ENCODE peak calls at places on chromosome 15, in nine cellular contexts. K is NCI-H69, J is A673, W is H9, O is foreskin fibroblast, S is H4, P is GM06990, B is HepG2, E is uterus. N is an unnamed sample.
A peak's percentile ranks its signal among the peaks of the same experiment; 100 is the strongest.

GRCh38 chr15:50353251-50353998 is 1.6 kb downstream of the GABPB1 start:
- DNase-seq in K (no peak), J (no peak), W (no peak), O (peak; percentile 84), S (peak; percentile 44), P (peak; percentile 30), B (no peak), E (no peak), N (no peak)

GRCh38 chr15:75694241-75695182 is 18.1 kb downstream of the CSPG4 start:
- DNase-seq in K (peak; percentile 49), J (peak; percentile 62), W (peak; percentile 74), O (peak; percentile 99), S (peak; percentile 86), P (peak; percentile 57), B (peak; percentile 35), E (peak; percentile 90), N (no peak)

GRCh38 chr15:32683231-32683630 is 34.6 kb upstream of the GREM1 start:
- DNase-seq in K (no peak), J (no peak), W (no peak), O (peak; percentile 28), S (no peak), P (no peak), B (no peak), E (no peak), N (no peak)

GRCh38 chr15:65611888-65612615 is 1.1 kb upstream of the INTS14 start:
- DNase-seq in K (peak; percentile 31), J (no peak), W (no peak), O (peak; percentile 10), S (no peak), P (no peak), B (peak; percentile 47), E (no peak), N (no peak)

GRCh38 chr15:88269371-88270062 is 13.0 kb upstream of the NTRK3 start:
- DNase-seq in K (no peak), J (no peak), W (no peak), O (no peak), S (no peak), P (no peak), B (no peak), E (no peak), N (no peak)

GRCh38 chr15:34217587-34218225 is 7.1 kb upstream of the EMC4 start:
- DNase-seq in K (no peak), J (peak; percentile 21), W (no peak), O (peak; percentile 60), S (peak; percentile 18), P (no peak), B (no peak), E (no peak), N (no peak)

GRCh38 chr15:42800731-42801474 is 64.0 kb upstream of the CDAN1 start:
- DNase-seq in K (no peak), J (no peak), W (peak; percentile 59), O (no peak), S (no peak), P (no peak), B (peak; percentile 12), E (no peak), N (no peak)

GRCh38 chr15:42836251-42836650 is 84.3 kb downstream of the TTBK2 start:
- DNase-seq in K (no peak), J (no peak), W (no peak), O (peak; percentile 10), S (no peak), P (no peak), B (no peak), E (no peak), N (no peak)

GRCh38 chr15:65326109-65326508 is 21.6 kb downstream of the RNU5B-1 start:
- DNase-seq in K (peak; percentile 80), J (no peak), W (peak; percentile 69), O (peak; percentile 14), S (no peak), P (no peak), B (no peak), E (peak; percentile 34), N (no peak)

GRCh38 chr15:51759557-51760070 is 8.2 kb downstream of the TMOD2 start:
- DNase-seq in K (peak; percentile 75), J (peak; percentile 13), W (peak; percentile 48), O (peak; percentile 95), S (peak; percentile 75), P (no peak), B (peak; percentile 6), E (peak; percentile 73), N (no peak)

GRCh38 chr15:77282333-77282732 is 137.6 kb downstream of the PEAK1 start:
- DNase-seq in K (no peak), J (no peak), W (peak; percentile 31), O (peak; percentile 85), S (no peak), P (no peak), B (peak; percentile 83), E (peak; percentile 17), N (no peak)

GRCh38 chr15:88061452-88061851 is 195.1 kb downstream of the NTRK3 start:
- DNase-seq in K (no peak), J (no peak), W (no peak), O (no peak), S (no peak), P (no peak), B (no peak), E (no peak), N (no peak)

GRCh38 chr15:88012233-88012632 is 244.3 kb downstream of the NTRK3 start:
- DNase-seq in K (no peak), J (no peak), W (no peak), O (no peak), S (no peak), P (no peak), B (no peak), E (peak; percentile 28), N (no peak)

GRCh38 chr15:98703291-98703690 is 55.0 kb downstream of the IGF1R start:
- DNase-seq in K (no peak), J (no peak), W (no peak), O (no peak), S (no peak), P (no peak), B (no peak), E (no peak), N (no peak)

GRCh38 chr15:44738340-44738984 is 2.1 kb downstream of the TRIM69 start:
- DNase-seq in K (peak; percentile 69), J (peak; percentile 85), W (no peak), O (peak; percentile 70), S (peak; percentile 21), P (no peak), B (peak; percentile 47), E (no peak), N (no peak)

GRCh38 chr15:67116742-67117141 is 51.3 kb downstream of the SMAD3 start:
- DNase-seq in K (no peak), J (no peak), W (no peak), O (peak; percentile 18), S (no peak), P (no peak), B (peak; percentile 37), E (no peak), N (no peak)

GRCh38 chr15:90902996-90903732 is at the start of gene MAN2A2:
- DNase-seq in K (peak; percentile 64), J (peak; percentile 80), W (no peak), O (peak; percentile 76), S (no peak), P (peak; percentile 84), B (peak; percentile 15), E (peak; percentile 44), N (peak; percentile 76)

GRCh38 chr15:48703544-48703943 is 58.0 kb upstream of the FBN1 start:
- DNase-seq in K (no peak), J (no peak), W (no peak), O (peak; percentile 89), S (no peak), P (no peak), B (no peak), E (no peak), N (no peak)

GRCh38 chr15:44296625-44297524 is 8.4 kb downstream of the GOLM2 start:
- DNase-seq in K (peak; percentile 64), J (peak; percentile 42), W (no peak), O (peak; percentile 69), S (peak; percentile 40), P (no peak), B (peak; percentile 5), E (no peak), N (no peak)

GRCh38 chr15:91956026-91956723 is 102.7 kb downstream of the SLCO3A1 start:
- DNase-seq in K (no peak), J (no peak), W (no peak), O (peak; percentile 64), S (no peak), P (no peak), B (no peak), E (no peak), N (no peak)

GRCh38 chr15:74589826-74590225 is 25.8 kb upstream of the CLK3 start:
- DNase-seq in K (no peak), J (no peak), W (no peak), O (no peak), S (no peak), P (no peak), B (no peak), E (no peak), N (no peak)

GRCh38 chr15:51203797-51204196 is 109.1 kb upstream of the TNFAIP8L3 start:
- DNase-seq in K (no peak), J (no peak), W (no peak), O (peak; percentile 95), S (no peak), P (no peak), B (peak; percentile 4), E (no peak), N (no peak)

GRCh38 chr15:90190606-90191343 is 10.4 kb upstream of the SEMA4B start:
- DNase-seq in K (no peak), J (no peak), W (no peak), O (no peak), S (no peak), P (peak; percentile 76), B (no peak), E (no peak), N (no peak)

GRCh38 chr15:69573815-69574472 is 121.3 kb downstream of the RPLP1 start:
- DNase-seq in K (no peak), J (no peak), W (no peak), O (no peak), S (no peak), P (peak; percentile 13), B (no peak), E (peak; percentile 46), N (peak; percentile 34)

GRCh38 chr15:70474682-70475438 is 288.5 kb downstream of the UACA start:
- DNase-seq in K (peak; percentile 85), J (peak; percentile 89), W (no peak), O (no peak), S (peak; percentile 99), P (no peak), B (no peak), E (peak; percentile 44), N (peak; percentile 28)

GRCh38 chr15:81612631-81613030 is 238.6 kb upstream of the TMC3 start:
- DNase-seq in K (no peak), J (no peak), W (peak; percentile 83), O (no peak), S (no peak), P (no peak), B (no peak), E (no peak), N (no peak)

GRCh38 chr15:60713096-60714084 is 234.4 kb upstream of the ICE2 start:
- DNase-seq in K (no peak), J (no peak), W (no peak), O (peak; percentile 24), S (no peak), P (no peak), B (no peak), E (peak; percentile 32), N (no peak)

GRCh38 chr15:73744293-73744692 is 8.9 kb downstream of the INSYN1 start:
- DNase-seq in K (peak; percentile 12), J (no peak), W (peak; percentile 57), O (no peak), S (no peak), P (no peak), B (no peak), E (no peak), N (no peak)

N was measured in activated CD4-positive, alpha-beta memory T cell treated with anti-CD3 and anti-CD28 coated beads, Interleukin-2, amount 10 ng/mL, durations not matched to agents 7 days and 5 days.